ENCODE peak calls at places on chromosomes 13 and 19, in eight cellular contexts. D is neuronal stem cell; Q is CD8-positive, alpha-beta T cell; S is mammary epithelial cell; M is PC-9; B is heart left ventricle; X is endodermal cell; F is endothelial cell of umbilical vein. P is an unnamed sample. For H3K4me1, the result is how much of the 10 kb centered on the place peaks cover.

GRCh38 chr13:60990032-60990733 is 425.5 kb downstream of the PCDH20 start:
- DNase-seq in D (no peak), Q (no peak), S (no peak), M (no peak), B (no peak), X (peak), F (no peak), P (no peak)

GRCh38 chr19:5534787-5535586 is 32.8 kb downstream of the TINCR start:
- DNase-seq in D (no peak), Q (no peak), S (no peak), M (no peak), B (no peak), X (peak), F (no peak), P (no peak)

GRCh38 chr19:3857449-3858003 is 11.3 kb downstream of the ZFR2 start:
- DNase-seq in D (no peak), Q (no peak), S (no peak), M (no peak), B (no peak), X (no peak), F (no peak), P (no peak)

GRCh38 chr19:55649579-55650557 is 1.9 kb downstream of the CCDC106 start:
- DNase-seq in D (no peak), Q (no peak), S (no peak), M (no peak), B (no peak), X (no peak), F (no peak), P (no peak)

GRCh38 chr13:99656843-99657506 is 155.7 kb downstream of the TM9SF2 start:
- DNase-seq in D (no peak), Q (peak), S (no peak), M (no peak), B (no peak), X (no peak), F (no peak), P (peak)

GRCh38 chr13:102914629-102914935 is 68.8 kb downstream of the ERCC5 start:
- DNase-seq in D (no peak), Q (no peak), S (no peak), M (peak), B (no peak), X (no peak), F (no peak), P (no peak)

GRCh38 chr13:108915634-108916497 is 286.5 kb downstream of the MYO16 start:
- DNase-seq in D (no peak), Q (peak), S (peak), M (peak), B (peak), X (peak), F (peak), P (peak)

GRCh38 chr19:8673281-8673891 is 25.2 kb downstream of the ACTL9 start:
- DNase-seq in D (no peak), Q (no peak), S (no peak), M (no peak), B (no peak), X (no peak), F (no peak), P (no peak)

GRCh38 chr13:50073340-50073739 is 58.1 kb downstream of the KCNRG start:
- DNase-seq in D (no peak), Q (no peak), S (no peak), M (no peak), B (no peak), X (no peak), F (peak), P (no peak)
- H3K4me1 ChIP-seq in D (under half), Q (under half), S (under half), M (under half), B (under half), X (under half), F (under half), P (under half)

GRCh38 chr13:77384999-77385398 is 58.1 kb upstream of the MYCBP2 start:
- DNase-seq in D (no peak), Q (no peak), S (no peak), M (no peak), B (no peak), X (no peak), F (no peak), P (no peak)

GRCh38 chr13:77388944-77389616 is 62.2 kb upstream of the MYCBP2 start:
- DNase-seq in D (no peak), Q (no peak), S (no peak), M (no peak), B (no peak), X (no peak), F (no peak), P (no peak)

GRCh38 chr13:77386046-77386445 is 59.2 kb upstream of the MYCBP2 start:
- DNase-seq in D (no peak), Q (no peak), S (no peak), M (no peak), B (no peak), X (no peak), F (no peak), P (no peak)

GRCh38 chr13:77387607-77388200 is 60.8 kb upstream of the MYCBP2 start:
- DNase-seq in D (no peak), Q (no peak), S (no peak), M (no peak), B (no peak), X (no peak), F (no peak), P (no peak)

GRCh38 chr13:77386880-77387606 is 60.1 kb upstream of the MYCBP2 start:
- DNase-seq in D (no peak), Q (no peak), S (no peak), M (no peak), B (no peak), X (no peak), F (no peak), P (no peak)
- H3K27ac ChIP-seq in D (no peak), Q (no peak), S (no peak), M (no peak), B (peak), X (no peak), F (no peak), P (no peak)

DNA sequence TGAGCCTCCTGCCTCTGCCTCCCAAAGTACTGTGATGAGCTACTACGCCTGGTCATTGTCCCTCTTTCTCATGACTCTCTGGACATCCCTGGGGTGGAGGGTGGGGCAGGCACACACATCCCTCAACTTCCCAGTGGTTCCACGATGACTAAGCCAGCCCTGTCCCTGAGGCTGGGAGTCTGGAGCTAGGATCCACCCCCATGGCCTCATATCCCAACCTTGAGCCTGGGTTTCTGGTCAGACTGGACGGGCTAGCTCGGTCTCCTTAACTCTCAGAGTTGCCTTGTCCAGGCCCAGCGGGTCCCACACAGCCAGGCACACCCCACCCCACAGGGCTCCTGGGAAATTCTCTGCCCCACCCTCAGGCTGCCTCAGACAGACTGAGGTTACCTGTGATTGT is 19.6 kb downstream of the IER2 start:
- DNase-seq in D (no peak), Q (no peak), S (peak), M (peak), B (no peak), X (no peak), F (no peak), P (peak)
- H3K4me1 ChIP-seq in D (under half), Q (half or more), S (half or more), M (half or more), B (under half), X (under half), F (under half), P (under half)

GRCh38 chr13:46207828-46208227 is 3.9 kb upstream of the LRRC63 start:
- DNase-seq in D (no peak), Q (no peak), S (no peak), M (no peak), B (no peak), X (no peak), F (no peak), P (no peak)

GRCh38 chr13:46211521-46212351 is at the start of gene LRRC63:
- DNase-seq in D (peak), Q (peak), S (peak), M (no peak), B (peak), X (peak), F (peak), P (peak)

GRCh38 chr13:46213242-46213641 is 1.5 kb downstream of the LRRC63 start:
- DNase-seq in D (no peak), Q (no peak), S (no peak), M (no peak), B (no peak), X (no peak), F (no peak), P (no peak)

GRCh38 chr13:46210362-46211083 is 1.2 kb upstream of the LRRC63 start:
- DNase-seq in D (no peak), Q (no peak), S (no peak), M (no peak), B (no peak), X (no peak), F (no peak), P (no peak)

GRCh38 chr13:46211116-46211515 is 612 bp upstream of the LRRC63 start:
- DNase-seq in D (no peak), Q (peak), S (no peak), M (no peak), B (no peak), X (no peak), F (peak), P (no peak)
- H3K27ac ChIP-seq in D (no peak), Q (peak), S (no peak), M (no peak), B (no peak), X (no peak), F (no peak), P (no peak)

DNA sequence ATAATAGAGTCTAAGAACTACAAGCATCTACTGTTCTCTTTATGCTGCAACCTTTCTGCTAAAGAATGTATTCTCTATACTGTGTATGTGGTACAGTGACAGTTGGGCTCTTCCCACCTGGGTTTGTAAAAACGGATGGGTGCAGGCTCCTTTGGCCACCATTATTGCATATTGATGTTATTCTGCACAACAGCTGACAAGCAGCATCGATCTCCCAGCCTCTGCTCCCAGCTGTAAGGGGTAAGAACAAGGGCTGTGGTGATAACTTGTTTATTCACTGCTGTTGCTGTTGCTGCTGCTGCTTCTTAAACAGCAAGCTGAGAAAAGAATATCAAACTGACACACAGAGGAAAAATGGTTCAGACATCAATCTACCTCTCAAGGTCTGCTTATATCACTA is 56.2 kb downstream of the KCNRG start:
- DNase-seq in D (no peak), Q (no peak), S (no peak), M (no peak), B (no peak), X (no peak), F (peak), P (no peak)
- H3K4me1 ChIP-seq in D (under half), Q (under half), S (under half), M (under half), B (under half), X (under half), F (under half), P (under half)

GRCh38 chr13:98571955-98572662 is 4.8 kb downstream of the STK24 start:
- DNase-seq in D (no peak), Q (no peak), S (peak), M (peak), B (no peak), X (no peak), F (peak), P (peak)
- H3K27ac ChIP-seq in D (no peak), Q (peak), S (peak), M (peak), B (peak), X (no peak), F (peak), P (peak)

GRCh38 chr13:44306401-44307192 is 67.0 kb upstream of the SERP2 start:
- DNase-seq in D (peak), Q (no peak), S (peak), M (peak), B (peak), X (peak), F (peak), P (peak)
- H3K4me1 ChIP-seq in D (under half), Q (under half), S (half or more), M (half or more), B (under half), X (under half), F (under half), P (under half)

DNA sequence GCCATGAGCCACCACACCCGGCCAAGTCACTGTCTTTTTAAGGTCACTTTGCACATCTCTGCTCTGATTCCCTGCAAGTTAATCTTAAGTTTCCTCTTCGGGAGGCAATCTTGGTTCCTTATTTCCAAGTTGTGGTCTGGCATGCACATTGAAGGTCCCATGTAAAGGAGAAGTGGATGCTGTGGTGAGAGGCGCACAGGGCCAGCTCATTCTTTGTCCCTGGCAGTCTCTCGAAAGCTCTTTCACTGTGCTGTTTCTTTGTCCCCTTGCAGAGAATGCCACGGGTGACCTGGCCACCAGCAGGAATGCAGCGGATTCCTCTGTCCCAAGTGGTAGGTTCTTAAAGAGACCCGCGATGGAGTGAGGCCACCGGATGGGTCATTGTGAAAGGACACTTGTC is 16.4 kb upstream of the C19orf33 start:
- DNase-seq in D (no peak), Q (no peak), S (no peak), M (no peak), B (peak), X (no peak), F (no peak), P (no peak)
- H3K27ac ChIP-seq in D (peak), Q (no peak), S (no peak), M (no peak), B (no peak), X (peak), F (no peak), P (no peak)